ENCODE peak calls at places on chromosome 11, in four cellular contexts. O is K562, H is GM12878, L is HepG2. J is an unnamed sample.

GRCh38 chr11:102386376-102386775 is 39.4 kb downstream of the BIRC2 start:
- DNase-seq in H (no peak), L (no peak), O (no peak), J (no peak)

GRCh38 chr11:127006311-127006710 is 5.7 kb upstream of the KIRREL3 start:
- DNase-seq in H (no peak), L (no peak), O (no peak), J (no peak)

GRCh38 chr11:13462311-13462927 is 603 bp downstream of the BTBD10 start:
- DNase-seq in H (no peak), L (peak; percentile 31), O (peak; percentile 74), J (peak; percentile 58)

GRCh38 chr11:78192223-78192719 is 3.6 kb downstream of the USP35 start:
- DNase-seq in L (no peak), H (no peak), O (peak; percentile 68), J (no peak)

GRCh38 chr11:119759324-119759723 is 30.3 kb upstream of the NECTIN1 start:
- DNase-seq in L (no peak), H (no peak), O (peak; percentile 59), J (no peak)

GRCh38 chr11:31412946-31413345 is 43.3 kb downstream of the DNAJC24 start:
- DNase-seq in O (no peak), H (no peak), L (no peak), J (no peak)

GRCh38 chr11:40384991-40385390 is 1074.5 kb downstream of the LRRC4C start:
- DNase-seq in O (no peak), H (no peak), L (no peak), J (no peak)

GRCh38 chr11:59429924-59430516 is 3.8 kb upstream of the OR5A2 start:
- DNase-seq in L (peak; percentile 53), O (peak; percentile 66), H (peak; percentile 61), J (peak; percentile 50)

GRCh38 chr11:85717360-85717927 is 31.4 kb upstream of the CCDC89 start:
- DNase-seq in O (no peak), L (no peak), H (no peak), J (no peak)

GRCh38 chr11:71108013-71108865 is 144.1 kb downstream of the SHANK2 start:
- DNase-seq in L (no peak), H (no peak), O (no peak), J (no peak)

GRCh38 chr11:69510471-69511357 is 29.3 kb downstream of the LINC01488 start:
- DNase-seq in O (peak; percentile 15), H (no peak), L (no peak), J (no peak)

DNA sequence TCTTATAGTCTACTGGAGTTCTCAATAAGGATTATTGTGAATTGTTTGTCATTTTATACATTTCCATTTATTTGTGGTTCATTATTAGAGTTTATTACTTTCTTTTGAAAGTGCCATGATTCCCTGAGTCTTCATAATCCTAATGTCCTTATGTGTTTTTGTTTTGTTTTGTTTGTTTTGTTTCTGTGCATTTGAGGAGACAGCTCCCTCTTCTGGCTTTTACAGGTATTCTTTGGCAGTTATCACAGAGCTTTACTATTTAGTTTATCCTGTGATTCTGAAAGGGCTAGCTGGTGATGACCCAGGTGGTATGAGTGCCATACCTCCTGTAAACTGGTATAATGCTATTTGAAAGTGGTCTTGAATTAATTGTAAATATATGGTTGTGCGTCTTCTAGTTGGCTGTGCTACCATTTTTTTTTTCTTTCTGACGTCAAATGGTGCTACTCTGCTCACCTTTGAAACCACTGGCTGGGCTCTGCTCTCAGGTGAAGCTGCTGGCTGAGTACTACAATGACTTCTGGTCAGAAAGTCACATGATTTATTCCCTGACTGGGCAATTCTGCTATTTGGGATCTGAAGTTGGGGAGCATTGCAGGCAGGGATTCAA is 751.2 kb downstream of the JRKL start:
- DNase-seq in L (peak; percentile 16), O (peak; percentile 26), H (no peak), J (peak; percentile 2)
- TF ChIP-seq CHD4 in L (no peak), O (no peak), H (no peak), J (no peak)

DNA sequence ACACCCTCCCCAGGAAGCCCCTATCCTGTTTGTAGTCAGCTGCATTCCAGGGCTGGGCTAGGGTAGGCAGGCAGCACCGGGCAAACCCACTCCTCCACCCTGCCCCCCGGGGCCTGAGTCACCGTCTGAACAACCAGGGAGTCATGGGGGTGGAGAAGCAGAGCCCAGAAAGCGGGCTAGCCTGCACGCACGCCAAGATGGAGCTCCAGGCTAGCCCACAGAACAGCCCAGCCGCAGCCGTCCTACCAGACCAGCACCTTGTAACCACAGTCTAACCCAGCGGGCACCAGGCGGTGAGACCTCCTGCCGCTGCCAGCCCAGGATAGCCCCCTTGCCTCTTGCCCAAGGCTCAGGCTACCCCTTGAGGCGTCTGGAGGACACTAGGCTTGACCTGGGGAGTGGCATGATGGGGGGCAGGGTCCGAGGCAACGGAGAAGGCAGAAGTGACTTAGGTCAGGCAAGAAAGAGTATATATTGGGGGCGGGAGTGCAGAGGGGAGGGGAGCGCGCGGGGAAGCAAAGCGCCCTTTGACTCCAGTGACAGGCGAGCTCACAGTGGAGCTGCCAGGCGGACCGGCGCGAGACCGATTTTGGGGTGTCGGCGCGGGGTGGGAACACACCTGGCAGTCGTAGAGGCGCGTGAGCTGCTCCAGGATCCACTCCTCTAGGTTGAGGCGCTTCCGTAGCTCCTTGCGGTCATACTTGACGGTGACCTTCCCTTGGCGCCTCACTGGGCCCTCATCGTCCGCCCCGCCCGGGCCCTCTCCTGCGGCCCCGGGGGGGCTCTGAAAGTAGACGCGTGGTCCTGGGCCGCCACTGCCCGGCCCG is 733 bp downstream of the PPP1R14B start:
- DNase-seq in O (peak; percentile 85), H (no peak), L (peak; percentile 58), J (peak; percentile 91)
- TF ChIP-seq CHD4 in O (no peak), H (no peak), L (no peak), J (no peak)

GRCh38 chr11:60900673-60901404 is 5.5 kb downstream of the PRPF19 start:
- DNase-seq in L (no peak), H (no peak), O (no peak), J (no peak)
- TF ChIP-seq CHD4 in L (no peak), H (no peak), O (no peak), J (no peak)

DNA sequence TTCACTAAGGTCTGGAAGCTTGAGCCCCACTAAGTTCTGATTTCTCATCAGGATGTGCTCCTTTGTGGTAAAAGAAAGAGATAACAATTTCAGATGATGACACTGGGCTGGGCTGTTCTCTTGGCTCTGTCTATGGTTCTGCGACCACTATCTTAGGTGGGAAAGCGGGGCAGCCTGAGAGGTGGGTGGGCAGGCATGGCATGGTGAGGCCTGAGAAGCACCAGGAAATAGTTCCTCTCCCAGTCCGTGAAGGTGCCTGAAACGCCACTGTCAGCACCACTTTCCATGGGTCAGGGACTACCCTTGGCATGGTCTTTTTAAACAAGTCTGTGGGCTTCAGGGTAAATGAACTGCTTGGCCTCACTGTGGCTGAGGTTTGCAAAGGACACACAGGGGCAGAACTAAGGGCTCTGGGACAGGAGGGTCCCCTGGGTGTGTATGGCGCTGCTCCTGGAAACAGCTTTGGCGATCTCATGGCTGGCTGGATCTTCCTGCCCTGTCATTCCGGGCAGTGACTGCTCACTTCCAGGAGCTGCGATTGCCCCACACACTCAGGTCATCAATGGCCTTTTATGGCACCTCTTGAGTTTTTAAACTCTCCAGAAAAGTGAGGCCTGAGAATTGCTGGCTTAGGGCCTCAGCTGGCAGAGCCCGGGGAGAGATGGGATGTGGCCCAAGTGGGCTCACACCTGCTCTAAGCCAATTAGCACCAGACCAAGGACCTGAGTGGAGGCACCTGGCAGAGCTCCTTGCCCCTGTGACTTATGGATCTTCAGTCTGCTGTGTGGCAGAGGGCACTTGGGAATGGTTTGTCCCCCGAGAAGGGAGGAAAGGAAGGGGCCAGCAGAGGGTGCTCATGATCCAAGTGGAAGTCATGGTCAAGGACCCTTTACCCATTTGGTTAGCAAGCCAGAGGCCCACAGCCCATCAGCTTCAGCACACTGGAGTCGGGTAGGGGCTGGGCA is 55.6 kb upstream of the LYVE1 start:
- DNase-seq in L (peak; percentile 37), H (no peak), O (peak; percentile 67), J (peak; percentile 46)
- TF ChIP-seq CHD4 in L (no peak), H (no peak), O (no peak), J (no peak)

GRCh38 chr11:65419460-65419772 is 3.2 kb upstream of the NEAT1 start:
- DNase-seq in L (no peak), H (no peak), O (no peak), J (no peak)
- TF ChIP-seq CHD4 in L (no peak), H (no peak), O (no peak), J (no peak)

DNA sequence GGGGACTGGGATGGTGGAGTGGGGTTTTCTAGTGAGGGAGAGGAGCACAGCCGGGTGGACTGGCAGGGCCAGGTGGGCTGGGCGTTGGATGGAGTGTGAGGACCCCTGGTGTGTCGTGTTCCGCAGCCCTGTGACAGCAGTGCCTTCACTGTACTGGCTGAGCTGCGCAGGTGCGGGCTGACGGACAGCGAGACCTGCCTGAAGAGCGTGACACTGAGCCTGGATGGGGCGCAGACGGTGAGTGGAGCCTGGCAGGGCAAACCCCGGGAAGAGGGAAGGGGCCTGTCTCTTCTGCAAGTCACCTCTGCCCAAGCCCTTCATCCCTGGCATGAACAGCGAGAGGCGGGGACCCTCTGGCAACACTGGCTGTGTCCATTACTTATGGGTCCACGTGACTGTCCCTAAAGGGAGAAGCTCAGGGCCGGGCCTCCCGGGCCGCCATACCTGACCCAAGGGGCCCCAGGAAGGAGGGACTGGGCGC is 10.0 kb downstream of the MUC5AC start:
- DNase-seq in L (no peak), H (no peak), O (no peak), J (no peak)
- TF ChIP-seq CHD4 in L (no peak), H (no peak), O (no peak), J (no peak)